ENCODE peak calls at places on chromosomes 2 and 18, in nine cellular contexts. T is hepatocyte, X is neural progenitor cell, L is GM23248, C is OCI-LY7, K is HCT116, N is GM23338, D is SK-N-SH, A is MM.1S. Y is an unnamed sample.

GRCh38 chr18:12703096-12703567 is 290 bp downstream of the PSMG2 start:
- DNase-seq in T (no peak), X (no peak), L (no peak), C (no peak), K (no peak), N (no peak), D (no peak), A (no peak), Y (no peak)

GRCh38 chr2:26001743-26002341 is 19.5 kb upstream of the KIF3C start:
- DNase-seq in T (peak), X (no peak), L (peak), C (no peak), K (no peak), N (no peak), D (no peak), A (no peak), Y (no peak)

GRCh38 chr2:30178618-30179404 is 32.0 kb downstream of the YPEL5 start:
- DNase-seq in T (peak), X (no peak), L (peak), C (no peak), K (no peak), N (no peak), D (peak), A (no peak), Y (no peak)

GRCh38 chr18:23138470-23138869 is 3.2 kb downstream of the CABLES1 start:
- DNase-seq in T (no peak), X (no peak), L (no peak), C (peak), K (no peak), N (no peak), D (peak), A (no peak), Y (no peak)

GRCh38 chr18:3451166-3451988 is 1.4 kb downstream of the TGIF1 start:
- DNase-seq in T (peak), X (peak), L (peak), C (peak), K (no peak), N (peak), D (peak), A (no peak), Y (peak)

GRCh38 chr2:238169021-238169707 is 10.4 kb downstream of the ERFE start:
- DNase-seq in T (no peak), X (no peak), L (peak), C (no peak), K (no peak), N (no peak), D (peak), A (no peak), Y (peak)

GRCh38 chr18:78974115-78974740 is 5.4 kb upstream of the SALL3 start:
- DNase-seq in T (no peak), X (peak), L (no peak), C (no peak), K (no peak), N (peak), D (no peak), A (no peak), Y (no peak)

GRCh38 chr2:215409331-215410127 is 26.3 kb downstream of the FN1 start:
- DNase-seq in T (no peak), X (no peak), L (peak), C (no peak), K (peak), N (no peak), D (no peak), A (no peak), Y (peak)

GRCh38 chr18:11946756-11947155 is 34.6 kb upstream of the IMPA2 start:
- DNase-seq in T (no peak), X (peak), L (peak), C (no peak), K (no peak), N (peak), D (no peak), A (no peak), Y (peak)

GRCh38 chr2:213934560-213934959 is 476.3 kb upstream of the VWC2L start:
- DNase-seq in T (peak), X (peak), L (peak), C (peak), K (no peak), N (peak), D (peak), A (peak), Y (peak)

GRCh38 chr2:101815154-101815553 is 117.6 kb downstream of the MAP4K4 start:
- DNase-seq in T (no peak), X (no peak), L (no peak), C (no peak), K (no peak), N (no peak), D (no peak), A (no peak), Y (no peak)

GRCh38 chr2:161681043-161681442 is 56.8 kb downstream of the SLC4A10 start:
- DNase-seq in T (no peak), X (no peak), L (peak), C (no peak), K (peak), N (no peak), D (no peak), A (no peak), Y (peak)

GRCh38 chr18:63783394-63783793 is 8.2 kb downstream of the SERPINB7 start:
- DNase-seq in T (no peak), X (no peak), L (no peak), C (no peak), K (peak), N (peak), D (no peak), A (no peak), Y (peak)

GRCh38 chr18:37698508-37699035 is 133.0 kb upstream of the CELF4 start:
- DNase-seq in T (peak), X (no peak), L (no peak), C (no peak), K (no peak), N (peak), D (no peak), A (no peak), Y (no peak)

GRCh38 chr2:37643102-37644078 is 28.1 kb downstream of the CDC42EP3 start:
- DNase-seq in T (no peak), X (no peak), L (no peak), C (no peak), K (no peak), N (no peak), D (no peak), A (no peak), Y (no peak)

GRCh38 chr2:38771632-38772031 is 6.4 kb upstream of the GEMIN6 start:
- DNase-seq in T (no peak), X (no peak), L (peak), C (no peak), K (no peak), N (no peak), D (no peak), A (no peak), Y (peak)

GRCh38 chr2:222592176-222592575 is 63.7 kb downstream of the FARSB start:
- DNase-seq in T (no peak), X (no peak), L (no peak), C (no peak), K (no peak), N (no peak), D (no peak), A (no peak), Y (no peak)

GRCh38 chr2:142131016-142131714 is at the start of gene LRP1B:
- DNase-seq in T (peak), X (peak), L (peak), C (no peak), K (no peak), N (peak), D (peak), A (peak), Y (no peak)

GRCh38 chr2:238101891-238102841 is 2.0 kb downstream of the ESPNL start:
- DNase-seq in T (peak), X (no peak), L (no peak), C (no peak), K (no peak), N (no peak), D (peak), A (no peak), Y (no peak)

GRCh38 chr18:33579147-33579867 is 1.3 kb downstream of the ASXL3 start:
- DNase-seq in T (peak), X (peak), L (no peak), C (peak), K (no peak), N (peak), D (no peak), A (no peak), Y (no peak)

GRCh38 chr2:31274700-31275075 is 40.7 kb downstream of the EHD3 start:
- DNase-seq in T (no peak), X (no peak), L (no peak), C (no peak), K (no peak), N (no peak), D (no peak), A (no peak), Y (no peak)

GRCh38 chr2:31383471-31384153 is 30.9 kb downstream of the XDH start:
- DNase-seq in T (no peak), X (no peak), L (peak), C (no peak), K (no peak), N (no peak), D (no peak), A (no peak), Y (peak)

GRCh38 chr18:13137939-13138821 is 80.4 kb upstream of the LDLRAD4 start:
- DNase-seq in T (no peak), X (no peak), L (peak), C (no peak), K (no peak), N (peak), D (no peak), A (peak), Y (peak)

GRCh38 chr2:65177754-65178442 is 48.0 kb upstream of the RAB1A start:
- DNase-seq in T (peak), X (no peak), L (no peak), C (no peak), K (no peak), N (no peak), D (no peak), A (no peak), Y (no peak)

GRCh38 chr2:40440835-40441234 is 11.1 kb downstream of the SLC8A1 start:
- DNase-seq in T (no peak), X (no peak), L (no peak), C (peak), K (no peak), N (no peak), D (no peak), A (no peak), Y (no peak)

GRCh38 chr2:208025037-208025813 is at the start of gene PLEKHM3:
- DNase-seq in T (peak), X (peak), L (peak), C (peak), K (peak), N (peak), D (peak), A (peak), Y (peak)

GRCh38 chr2:239461551-239462515 is 61.0 kb upstream of the HDAC4 start:
- DNase-seq in T (no peak), X (no peak), L (no peak), C (no peak), K (no peak), N (no peak), D (no peak), A (no peak), Y (no peak)
- TF ChIP-seq EZH2phosphoT487 in T (no peak), X (no peak), L (no peak), C (no peak), K (no peak), N (no peak), D (no peak), A (no peak), Y (no peak)

GRCh38 chr2:126085396-126085795 is 570.6 kb upstream of the GYPC start:
- DNase-seq in T (no peak), X (no peak), L (no peak), C (no peak), K (no peak), N (no peak), D (no peak), A (no peak), Y (no peak)
- H3K4me2 ChIP-seq in T (no peak), X (peak), L (no peak), C (no peak), K (no peak), N (no peak), D (no peak), A (no peak), Y (no peak)

DNA sequence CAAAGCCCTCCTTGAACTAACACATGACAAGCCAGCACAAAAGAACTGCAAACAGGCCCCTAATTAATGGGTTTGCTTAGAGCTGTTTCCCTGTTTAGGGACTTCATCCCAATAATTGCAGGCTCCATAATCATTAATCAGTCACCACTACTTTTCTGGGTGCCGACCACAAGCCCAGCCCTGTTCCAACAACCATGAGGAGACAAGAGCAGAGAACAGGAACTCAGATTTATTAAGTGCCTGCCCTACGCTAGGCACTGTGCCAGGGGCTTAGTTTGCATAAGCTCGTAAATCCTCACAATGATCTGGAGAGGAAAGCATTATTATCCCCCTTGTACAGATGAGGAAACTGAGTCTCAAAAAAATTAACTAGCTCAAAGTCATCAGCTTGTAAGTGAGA is 122.8 kb upstream of the PKDCC start:
- DNase-seq in T (no peak), X (no peak), L (no peak), C (no peak), K (no peak), N (no peak), D (no peak), A (no peak), Y (no peak)
- TF ChIP-seq EZH2phosphoT487 in T (no peak), X (no peak), L (no peak), C (no peak), K (no peak), N (no peak), D (no peak), A (no peak), Y (no peak)

GRCh38 chr2:158009425-158009824 is 92.3 kb upstream of the UPP2 start:
- DNase-seq in T (peak), X (no peak), L (no peak), C (no peak), K (no peak), N (no peak), D (no peak), A (no peak), Y (no peak)

GRCh38 chr2:158006961-158007664 is 94.6 kb upstream of the UPP2 start:
- DNase-seq in T (no peak), X (peak), L (no peak), C (no peak), K (no peak), N (peak), D (no peak), A (no peak), Y (no peak)

GRCh38 chr2:158002079-158002478 is 99.6 kb upstream of the UPP2 start:
- DNase-seq in T (no peak), X (no peak), L (no peak), C (no peak), K (no peak), N (no peak), D (peak), A (no peak), Y (no peak)

GRCh38 chr2:158004131-158004530 is 97.5 kb upstream of the UPP2 start:
- DNase-seq in T (no peak), X (no peak), L (peak), C (no peak), K (no peak), N (no peak), D (no peak), A (no peak), Y (peak)
- H3K4me2 ChIP-seq in T (no peak), X (no peak), L (peak), C (no peak), K (no peak), N (no peak), D (no peak), A (no peak), Y (no peak)

DNA sequence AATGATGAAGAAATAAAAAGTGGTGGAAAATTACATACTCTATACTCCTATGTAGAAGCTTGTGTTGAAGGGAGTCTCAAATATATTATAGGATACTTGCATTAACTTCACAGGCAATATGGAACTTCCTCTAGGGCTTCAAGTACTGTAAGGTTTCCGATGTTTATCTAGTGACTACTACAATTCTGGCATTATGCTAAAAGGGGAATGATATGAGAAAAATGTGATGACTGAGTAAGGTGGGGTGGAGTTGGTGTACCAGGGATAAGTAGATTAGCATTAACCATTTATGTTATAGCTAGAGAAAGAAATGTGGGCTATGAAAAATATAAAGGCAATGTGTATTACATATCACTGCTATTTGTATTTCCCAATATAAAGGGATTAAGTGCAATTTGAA is 229.5 kb downstream of the DCC start:
- DNase-seq in T (no peak), X (no peak), L (no peak), C (no peak), K (no peak), N (no peak), D (no peak), A (no peak), Y (peak)
- TF ChIP-seq EZH2phosphoT487 in T (no peak), X (no peak), L (no peak), C (no peak), K (no peak), N (no peak), D (no peak), A (no peak), Y (no peak)

GRCh38 chr18:59871711-59872362 is 28.0 kb upstream of the PMAIP1 start:
- DNase-seq in T (no peak), X (no peak), L (no peak), C (no peak), K (no peak), N (peak), D (no peak), A (no peak), Y (no peak)
- H3K4me2 ChIP-seq in T (no peak), X (no peak), L (no peak), C (no peak), K (no peak), N (no peak), D (no peak), A (no peak), Y (no peak)

DNA sequence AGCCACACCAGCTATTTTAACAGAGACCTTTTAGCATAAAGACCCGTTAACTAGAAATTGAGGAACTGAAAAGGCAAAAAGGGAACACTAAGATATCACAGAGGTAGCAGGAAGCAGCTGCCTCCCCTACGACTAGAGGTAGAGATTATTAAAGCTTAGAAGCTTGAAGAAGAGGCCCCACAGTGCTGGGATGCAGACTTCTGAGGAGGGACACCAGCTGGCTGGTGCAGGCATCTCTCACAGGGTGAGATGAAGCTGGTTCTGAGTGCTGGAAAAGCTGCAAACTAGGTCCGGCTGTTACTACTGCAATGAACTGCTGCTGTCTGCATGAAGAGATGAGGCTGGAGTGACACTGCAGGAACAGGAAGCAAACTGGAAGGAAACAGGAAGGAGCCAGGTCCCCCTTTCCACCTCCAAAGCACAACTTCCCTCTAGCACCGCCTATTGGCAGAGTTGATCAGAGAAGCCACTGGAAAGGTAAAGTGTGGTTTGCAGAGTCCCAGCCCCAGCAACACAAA is 61.2 kb upstream of the MRPS9 start:
- DNase-seq in T (no peak), X (no peak), L (no peak), C (peak), K (peak), N (peak), D (peak), A (peak), Y (peak)
- TF ChIP-seq EZH2phosphoT487 in T (no peak), X (no peak), L (no peak), C (no peak), K (no peak), N (no peak), D (no peak), A (no peak), Y (no peak)

DNA sequence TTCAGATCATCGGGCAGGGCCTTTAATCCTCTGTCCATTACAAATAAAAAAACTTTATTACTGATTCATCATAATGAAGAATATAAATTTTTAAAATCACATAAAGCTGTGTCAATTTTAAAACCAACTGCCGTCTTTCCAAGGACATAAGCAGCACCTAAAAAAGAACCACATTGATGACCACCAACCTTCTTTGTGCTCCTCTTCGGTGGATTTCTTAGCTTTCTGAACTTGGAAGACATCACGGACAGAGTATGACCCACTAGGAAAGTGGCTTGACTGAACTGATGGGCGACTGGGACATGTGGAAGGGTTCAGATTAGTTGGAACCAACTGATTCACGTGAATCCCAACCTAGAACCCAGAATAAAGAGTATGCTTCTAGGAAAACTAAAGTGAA is 68.9 kb downstream of the EIF5B start:
- DNase-seq in T (no peak), X (no peak), L (no peak), C (no peak), K (no peak), N (no peak), D (no peak), A (no peak), Y (no peak)
- H3K4me2 ChIP-seq in T (no peak), X (no peak), L (no peak), C (no peak), K (no peak), N (no peak), D (no peak), A (no peak), Y (no peak)

DNA sequence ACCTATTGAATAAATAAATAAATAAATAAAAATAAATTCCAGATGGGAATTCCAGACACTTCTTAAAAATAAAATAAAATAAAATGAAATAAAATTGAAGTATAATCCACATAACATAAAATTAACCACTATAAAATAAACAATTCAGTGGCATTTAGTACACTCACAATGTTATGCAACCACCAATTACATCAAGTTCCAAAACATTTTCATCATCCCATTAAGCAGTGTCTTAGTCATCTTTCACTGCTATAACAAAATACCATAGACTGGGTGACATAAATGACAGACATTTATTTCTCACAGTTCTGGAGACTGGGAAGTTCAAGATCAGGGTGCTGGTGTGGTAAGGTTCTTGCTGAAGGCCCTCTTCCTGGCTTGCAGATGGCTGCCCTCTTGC is 22.6 kb upstream of the PROKR1 start:
- DNase-seq in T (no peak), X (no peak), L (peak), C (no peak), K (no peak), N (no peak), D (no peak), A (no peak), Y (no peak)
- TF ChIP-seq EZH2phosphoT487 in T (no peak), X (no peak), L (no peak), C (no peak), K (no peak), N (no peak), D (no peak), A (no peak), Y (no peak)

Y was measured in PC-3.